ENCODE peak calls at places on chromosomes 1 and 21, in ten cellular contexts. E is heart right ventricle; W is astrocyte of the hippocampus; V is stimulated activated CD4-positive, alpha-beta T cell treated with anti-CD3 and anti-CD28 coated beads, Interleukin-15, amount 100 ng/mL, for 24 hours; Y is MV-4-11; T is NCI-H510A treated with DMSO at 0.1 percent for 48 hours; X is ovary; O is activated T-helper 1 cell treated with anti-CD3 and anti-CD28 coated beads, Interleukin-2, amount 50 U/mL, for 16 hours; I is stimulated activated CD8-positive, alpha-beta memory T cell treated with anti-CD3 and anti-CD28 coated beads, Interleukin-15, amount 100 ng/mL, for 48 hours; M is T-helper 17 cell. Z is an unnamed sample.

GRCh38 chr1:245319161-245319560 is 164.4 kb downstream of the KIF26B start:
- DNase-seq in Y (no peak), O (no peak), E (no peak), M (no peak), T (peak; percentile 49), W (no peak), X (no peak), I (no peak), V (no peak), Z (no peak)

GRCh38 chr1:232222614-232223013 is 407.3 kb downstream of the SIPA1L2 start:
- DNase-seq in M (no peak), I (no peak), E (no peak), V (no peak), W (no peak), Y (no peak), O (no peak), X (no peak), T (no peak), Z (no peak)

GRCh38 chr1:174963547-174964125 is 36.1 kb upstream of the CACYBP start:
- DNase-seq in V (no peak), I (no peak), M (no peak), E (no peak), Y (no peak), T (peak; percentile 66), X (no peak), W (no peak), O (no peak), Z (no peak)

GRCh38 chr1:234214129-234214910 is 158.9 kb upstream of the COA6 start:
- DNase-seq in W (peak; percentile 76), M (no peak), T (peak; percentile 25), I (no peak), X (no peak), E (no peak), Y (no peak), V (peak; percentile 57), O (no peak), Z (no peak)

GRCh38 chr21:31888936-31889371 is 16.1 kb downstream of the HUNK start:
- DNase-seq in W (peak; percentile 47), O (no peak), I (no peak), X (no peak), M (no peak), T (peak; percentile 15), Y (no peak), V (no peak), E (no peak), Z (peak; percentile 17)

GRCh38 chr1:117612517-117613248 is 6.8 kb downstream of the TENT5C start:
- DNase-seq in W (peak; percentile 69), T (no peak), M (no peak), V (no peak), O (no peak), I (no peak), Y (peak; percentile 80), E (no peak), X (no peak), Z (peak; percentile 85)

GRCh38 chr1:169027607-169028320 is 78.7 kb upstream of the ATP1B1 start:
- DNase-seq in T (no peak), Y (no peak), E (no peak), W (peak; percentile 20), O (no peak), V (no peak), M (no peak), I (no peak), X (peak; percentile 74), Z (no peak)

GRCh38 chr1:23824711-23825075 is 536 bp downstream of the HMGCL start:
- DNase-seq in T (no peak), Y (no peak), V (no peak), E (no peak), W (no peak), O (no peak), M (no peak), X (no peak), I (no peak), Z (peak; percentile 10)

GRCh38 chr1:44250113-44250781 is 37.0 kb downstream of the DMAP1 start:
- DNase-seq in E (peak; percentile 42), O (no peak), I (no peak), V (no peak), X (no peak), W (no peak), Y (no peak), M (no peak), T (peak; percentile 96), Z (no peak)

GRCh38 chr1:56547977-56548376 is 31.4 kb downstream of the PLPP3 start:
- DNase-seq in E (peak; percentile 51), X (no peak), Y (no peak), I (no peak), V (no peak), O (no peak), M (no peak), T (peak; percentile 44), W (no peak), Z (no peak)

GRCh38 chr1:18234790-18235242 is 127.2 kb downstream of the IGSF21 start:
- DNase-seq in I (no peak), T (peak; percentile 64), X (no peak), Y (peak; percentile 30), W (peak; percentile 32), O (no peak), V (peak; percentile 33), M (no peak), E (peak; percentile 6), Z (peak; percentile 31)

GRCh38 chr1:29579821-29580425 is 343.6 kb downstream of the PTPRU start:
- DNase-seq in O (no peak), I (no peak), M (no peak), Y (no peak), W (peak; percentile 86), E (no peak), V (no peak), T (no peak), X (no peak), Z (peak; percentile 55)

Z was measured in AG08395.